ENCODE peak calls at places on chromosomes 6 and 20, in eight cellular contexts. M, R, W, K, I, H, G and N are unnamed samples.
A peak's percentile ranks its signal among the peaks of the same experiment; 100 is the strongest.

GRCh38 chr6:139109558-139109957 is 25.3 kb upstream of the HECA start:
- DNase-seq in M (no peak), R (no peak), W (no peak), K (peak; percentile 70), I (peak; percentile 65), H (peak; percentile 49), G (no peak), N (no peak)

GRCh38 chr6:159038914-159039884 is 5.6 kb downstream of the TAGAP start:
- DNase-seq in M (no peak), R (no peak), W (no peak), K (no peak), I (peak; percentile 88), H (no peak), G (no peak), N (no peak)

GRCh38 chr20:12882832-12883506 is 125.8 kb upstream of the SPTLC3 start:
- DNase-seq in M (no peak), R (no peak), W (no peak), K (no peak), I (no peak), H (no peak), G (no peak), N (no peak)

GRCh38 chr6:31878761-31879542 is at the start of gene SLC44A4:
- DNase-seq in M (no peak), R (no peak), W (no peak), K (no peak), I (no peak), H (peak; percentile 64), G (no peak), N (no peak)

GRCh38 chr20:53466279-53466678 is 127.4 kb downstream of the ZNF217 start:
- DNase-seq in M (no peak), R (no peak), W (no peak), K (no peak), I (no peak), H (no peak), G (no peak), N (no peak)

GRCh38 chr6:47743744-47744143 is 38.1 kb upstream of the OPN5 start:
- DNase-seq in M (no peak), R (no peak), W (no peak), K (no peak), I (no peak), H (no peak), G (no peak), N (no peak)

GRCh38 chr6:45049188-45049843 is 278.8 kb upstream of the RUNX2 start:
- DNase-seq in M (no peak), R (no peak), W (no peak), K (no peak), I (peak; percentile 35), H (peak; percentile 16), G (no peak), N (no peak)

GRCh38 chr20:58467572-58468330 is 47.4 kb downstream of the APCDD1L start:
- DNase-seq in M (no peak), R (no peak), W (no peak), K (no peak), I (no peak), H (no peak), G (no peak), N (no peak)

GRCh38 chr6:111843347-111844147 is 29.7 kb downstream of the FYN start:
- DNase-seq in M (no peak), R (peak; percentile 77), W (no peak), K (peak; percentile 86), I (no peak), H (no peak), G (no peak), N (peak; percentile 59)

GRCh38 chr6:107396226-107396625 is 63.1 kb downstream of the PDSS2 start:
- DNase-seq in M (no peak), R (no peak), W (no peak), K (no peak), I (no peak), H (no peak), G (no peak), N (no peak)

GRCh38 chr20:61933951-61934715 is 131.5 kb downstream of the TAF4 start:
- DNase-seq in M (no peak), R (peak; percentile 17), W (no peak), K (peak; percentile 56), I (no peak), H (no peak), G (no peak), N (no peak)

GRCh38 chr6:129766959-129767728 is 57.2 kb upstream of the ARHGAP18 start:
- DNase-seq in M (peak; percentile 68), R (peak; percentile 47), W (no peak), K (peak; percentile 84), I (no peak), H (no peak), G (peak; percentile 39), N (peak; percentile 16)

GRCh38 chr20:23320317-23320716 is 30.3 kb upstream of the NXT1 start:
- DNase-seq in M (no peak), R (no peak), W (no peak), K (peak; percentile 30), I (peak; percentile 19), H (peak; percentile 67), G (no peak), N (no peak)

GRCh38 chr20:7911586-7912330 is 28.5 kb downstream of the HAO1 start:
- DNase-seq in M (no peak), R (no peak), W (no peak), K (no peak), I (no peak), H (no peak), G (no peak), N (no peak)

GRCh38 chr20:18524646-18525045 is 16.9 kb downstream of the SEC23B start:
- DNase-seq in M (no peak), R (no peak), W (no peak), K (no peak), I (no peak), H (no peak), G (no peak), N (no peak)

GRCh38 chr6:168093071-168093505 is 14.1 kb upstream of the FRMD1 start:
- DNase-seq in M (no peak), R (no peak), W (no peak), K (no peak), I (no peak), H (no peak), G (no peak), N (no peak)

GRCh38 chr6:7468382-7469081 is 72.9 kb upstream of the DSP start:
- DNase-seq in M (no peak), R (no peak), W (no peak), K (no peak), I (no peak), H (peak; percentile 48), G (no peak), N (no peak)

GRCh38 chr20:50280851-50281655 is 90.4 kb downstream of the CEBPB start:
- DNase-seq in M (no peak), R (no peak), W (no peak), K (no peak), I (peak; percentile 50), H (no peak), G (no peak), N (no peak)

GRCh38 chr6:11197175-11197535 is 35.3 kb downstream of the NEDD9 start:
- DNase-seq in M (no peak), R (no peak), W (no peak), K (no peak), I (no peak), H (no peak), G (no peak), N (no peak)

GRCh38 chr20:2706688-2707352 is 14.2 kb downstream of the EBF4 start:
- DNase-seq in M (no peak), R (no peak), W (no peak), K (peak; percentile 49), I (no peak), H (no peak), G (no peak), N (no peak)

GRCh38 chr6:65706436-65706835 is 590 bp downstream of the EYS start:
- DNase-seq in M (no peak), R (no peak), W (no peak), K (no peak), I (no peak), H (no peak), G (no peak), N (no peak)

GRCh38 chr6:65004283-65004682 is 702.7 kb downstream of the EYS start:
- DNase-seq in M (no peak), R (no peak), W (no peak), K (no peak), I (no peak), H (no peak), G (no peak), N (no peak)

GRCh38 chr6:117483645-117484016 is 1.2 kb downstream of the DCBLD1 start:
- DNase-seq in M (no peak), R (no peak), W (peak; percentile 66), K (no peak), I (no peak), H (no peak), G (no peak), N (no peak)

GRCh38 chr6:98343004-98343403 is 491.4 kb upstream of the POU3F2 start:
- DNase-seq in M (no peak), R (no peak), W (peak; percentile 5), K (no peak), I (no peak), H (no peak), G (no peak), N (no peak)

GRCh38 chr20:32672315-32672981 is 1.3 kb downstream of the C20orf203 start:
- DNase-seq in M (no peak), R (no peak), W (no peak), K (no peak), I (peak; percentile 58), H (no peak), G (no peak), N (no peak)

GRCh38 chr6:4613381-4613780 is 162.8 kb upstream of the CDYL start:
- DNase-seq in M (no peak), R (no peak), W (no peak), K (no peak), I (no peak), H (no peak), G (no peak), N (no peak)

GRCh38 chr6:75205776-75206334 is at the start of gene COL12A1:
- DNase-seq in M (peak; percentile 73), R (no peak), W (peak; percentile 40), K (no peak), I (no peak), H (no peak), G (no peak), N (no peak)

GRCh38 chr6:42545226-42545773 is 18.5 kb upstream of the UBR2 start:
- DNase-seq in M (no peak), R (no peak), W (no peak), K (no peak), I (no peak), H (no peak), G (no peak), N (no peak)